ENCODE peak calls at places on chromosomes 12 and 14, in nine cellular contexts. D is stimulated activated CD8-positive, alpha-beta memory T cell treated with anti-CD3 and anti-CD28 coated beads, Interleukin-4, amount 100 ng/mL, for 48 hours; I is NCI-H510A treated with DMSO at 0.1 percent for 48 hours; S is NCI-H146; M is DMS153; P is ELF-1; W is Right ventricle myocardium superior; O is frontal cortex; J is foreskin keratinocyte. T is an unnamed sample.

GRCh38 chr12:94200695-94201094 is 52.3 kb downstream of the PLXNC1 start:
- DNase-seq in M (no peak), S (no peak), J (no peak), I (no peak), D (no peak), P (no peak), O (no peak), W (no peak), T (no peak)

GRCh38 chr14:103108749-103109207 is 14.3 kb downstream of the EXOC3L4 start:
- DNase-seq in O (no peak), M (no peak), S (no peak), I (peak; percentile 25), P (no peak), J (no peak), W (no peak), D (no peak), T (no peak)

GRCh38 chr12:25187781-25188180 is 7.2 kb downstream of the DNAI7 start:
- DNase-seq in D (no peak), J (peak; percentile 60), I (no peak), O (no peak), M (no peak), S (no peak), P (no peak), W (no peak), T (no peak)

GRCh38 chr12:124938066-124938465 is 23.6 kb upstream of the UBC start:
- DNase-seq in O (no peak), W (no peak), P (no peak), S (no peak), J (no peak), M (no peak), I (no peak), D (no peak), T (no peak)

GRCh38 chr12:26611598-26611997 is 221.4 kb downstream of the ITPR2 start:
- DNase-seq in M (no peak), W (no peak), I (no peak), O (no peak), P (no peak), J (no peak), S (no peak), D (no peak), T (no peak)

GRCh38 chr12:65125247-65125646 is 4.1 kb upstream of the WIF1 start:
- DNase-seq in O (no peak), I (no peak), W (no peak), M (no peak), S (no peak), P (no peak), D (no peak), J (no peak), T (no peak)

GRCh38 chr12:124777399-124778372 is 86.0 kb downstream of the SCARB1 start:
- DNase-seq in D (no peak), M (no peak), J (no peak), P (no peak), S (no peak), O (no peak), W (no peak), I (no peak), T (peak; percentile 45)

GRCh38 chr12:50538178-50538577 is 33.4 kb downstream of the DIP2B start:
- DNase-seq in S (no peak), I (no peak), J (no peak), W (no peak), P (no peak), M (no peak), O (no peak), D (no peak), T (no peak)

GRCh38 chr14:31668348-31668747 is 107.1 kb downstream of the NUBPL start:
- DNase-seq in D (no peak), P (no peak), I (no peak), S (no peak), M (no peak), W (no peak), J (no peak), O (no peak), T (no peak)

GRCh38 chr14:83172363-83172762 is 1638.7 kb upstream of the SEL1L start:
- DNase-seq in P (no peak), J (no peak), W (no peak), S (no peak), O (no peak), D (no peak), I (no peak), M (no peak), T (no peak)

GRCh38 chr12:27528788-27529187 is 4.8 kb downstream of the PPFIBP1 start:
- DNase-seq in W (no peak), D (no peak), O (no peak), S (no peak), P (no peak), I (no peak), M (no peak), J (no peak), T (no peak)

GRCh38 chr12:117380083-117380482 is 18.7 kb upstream of the NOS1 start:
- DNase-seq in S (no peak), I (no peak), J (no peak), W (no peak), O (no peak), M (no peak), D (no peak), P (no peak), T (no peak)

GRCh38 chr12:79983969-79984629 is 49.2 kb upstream of the PPP1R12A start:
- DNase-seq in S (peak; percentile 22), J (peak; percentile 19), I (no peak), W (no peak), D (no peak), O (no peak), M (peak; percentile 63), P (no peak), T (no peak)

GRCh38 chr14:74480051-74480450 is 13.1 kb downstream of the NPC2 start:
- DNase-seq in O (no peak), M (no peak), J (no peak), W (no peak), I (no peak), S (no peak), P (no peak), D (no peak), T (no peak)

GRCh38 chr14:75050852-75051555 is at the start of gene MLH3:
- DNase-seq in S (peak; percentile 84), O (peak; percentile 78), I (peak; percentile 85), J (peak; percentile 31), W (peak; percentile 92), D (peak; percentile 87), M (peak; percentile 59), P (peak; percentile 95), T (peak; percentile 89)

GRCh38 chr14:100556936-100557505 is 30.2 kb downstream of the BEGAIN start:
- DNase-seq in O (no peak), D (no peak), J (no peak), S (no peak), I (no peak), M (no peak), P (no peak), W (no peak), T (peak; percentile 67)

GRCh38 chr14:85342858-85343607 is 186.9 kb upstream of the FLRT2 start:
- DNase-seq in J (no peak), S (no peak), W (no peak), I (no peak), P (no peak), O (no peak), D (no peak), M (no peak), T (no peak)